ENCODE peak calls at places on chromosomes 13 and 19, in five cellular contexts. Z, H, Q, J and W are unnamed samples.

GRCh38 chr13:39600766-39601165 is 2.2 kb downstream of the LHFPL6 start:
- DNase-seq in Q (no peak), J (no peak), Z (no peak), H (no peak), W (no peak)

GRCh38 chr19:6443986-6444385 is 10.4 kb upstream of the SLC25A41 start:
- DNase-seq in H (no peak), Q (no peak), J (no peak), Z (no peak), W (no peak)

GRCh38 chr13:30870049-30870884 is 35.8 kb upstream of the MEDAG start:
- DNase-seq in J (peak), Q (peak), Z (peak), H (no peak), W (peak)

GRCh38 chr19:41753936-41754529 is 1.3 kb upstream of the CEACAM6 start:
- DNase-seq in Z (peak), Q (peak), J (peak), H (no peak), W (no peak)

GRCh38 chr13:114279146-114279545 is 2.3 kb upstream of the UPF3A start:
- DNase-seq in J (no peak), Q (no peak), H (no peak), Z (no peak), W (no peak)

GRCh38 chr19:34253711-34254551 is 423 bp upstream of the GARRE1 start:
- DNase-seq in Q (peak), H (no peak), Z (peak), J (peak), W (peak)

GRCh38 chr13:111448504-111448903 is 128.1 kb downstream of the TEX29 start:
- DNase-seq in Z (no peak), Q (no peak), H (no peak), J (no peak), W (no peak)

GRCh38 chr13:31160857-31161582 is 684 bp downstream of the HSPH1 start:
- DNase-seq in Q (peak), J (peak), Z (peak), H (peak), W (peak)

GRCh38 chr19:31533114-31533513 is 183.9 kb upstream of the TSHZ3 start:
- DNase-seq in J (no peak), Q (no peak), H (no peak), Z (no peak), W (no peak)

GRCh38 chr19:17394891-17395415 is 957 bp upstream of the CCDC194 start:
- DNase-seq in Z (peak), Q (peak), H (no peak), J (peak), W (peak)

GRCh38 chr19:43318203-43318602 is 35.3 kb upstream of the CD177 start:
- DNase-seq in Z (no peak), Q (no peak), J (no peak), H (no peak), W (no peak)

GRCh38 chr19:36152061-36152885 is at the start of gene COX7A1:
- DNase-seq in Z (peak), J (no peak), Q (peak), H (no peak), W (peak)

GRCh38 chr13:101611491-101612475 is 159.3 kb downstream of the ITGBL1 start:
- DNase-seq in H (peak), Q (peak), J (no peak), Z (no peak), W (no peak)

GRCh38 chr13:42041684-42042035 is 6.8 kb upstream of the DGKH start:
- DNase-seq in Z (peak), H (peak), Q (peak), J (peak), W (peak)

GRCh38 chr13:50414640-50415039 is 399.4 kb downstream of the KCNRG start:
- DNase-seq in J (no peak), Q (no peak), Z (no peak), H (no peak), W (no peak)

GRCh38 chr13:78382946-78383542 is 220.3 kb downstream of the POU4F1 start:
- DNase-seq in J (no peak), Q (no peak), H (no peak), Z (no peak), W (peak)

GRCh38 chr13:43036386-43037220 is 13.2 kb downstream of the DNAJC15 start:
- DNase-seq in Z (no peak), J (no peak), Q (no peak), H (no peak), W (no peak)

GRCh38 chr19:12946092-12946845 is 607 bp downstream of the RAD23A start:
- DNase-seq in J (peak), Z (peak), H (peak), Q (peak), W (peak)

GRCh38 chr13:114194853-114195252 is 15.8 kb downstream of the CFAP97D2 start:
- DNase-seq in Q (no peak), Z (no peak), J (no peak), H (no peak), W (no peak)

GRCh38 chr13:70107498-70108271 is at the start of gene ATXN8OS:
- DNase-seq in H (no peak), Q (no peak), Z (no peak), J (no peak), W (no peak)

GRCh38 chr19:11662278-11662677 is 65.0 kb downstream of the ZNF627 start:
- DNase-seq in Z (no peak), H (no peak), Q (no peak), J (no peak), W (no peak)

GRCh38 chr19:40089462-40089861 is 1.3 kb downstream of the ZNF780A start:
- DNase-seq in Z (no peak), H (no peak), J (no peak), Q (peak), W (no peak)

GRCh38 chr13:106561551-106562170 is 6.3 kb downstream of the ARGLU1 start:
- DNase-seq in Q (no peak), J (no peak), Z (no peak), H (no peak), W (peak)

GRCh38 chr19:1223018-1223855 is 14.6 kb downstream of the CBARP start:
- DNase-seq in Q (peak), J (no peak), Z (no peak), H (no peak), W (no peak)
- TF ChIP-seq CTCF in Q (peak), J (peak), Z (no peak), H (peak), W (no peak)

DNA sequence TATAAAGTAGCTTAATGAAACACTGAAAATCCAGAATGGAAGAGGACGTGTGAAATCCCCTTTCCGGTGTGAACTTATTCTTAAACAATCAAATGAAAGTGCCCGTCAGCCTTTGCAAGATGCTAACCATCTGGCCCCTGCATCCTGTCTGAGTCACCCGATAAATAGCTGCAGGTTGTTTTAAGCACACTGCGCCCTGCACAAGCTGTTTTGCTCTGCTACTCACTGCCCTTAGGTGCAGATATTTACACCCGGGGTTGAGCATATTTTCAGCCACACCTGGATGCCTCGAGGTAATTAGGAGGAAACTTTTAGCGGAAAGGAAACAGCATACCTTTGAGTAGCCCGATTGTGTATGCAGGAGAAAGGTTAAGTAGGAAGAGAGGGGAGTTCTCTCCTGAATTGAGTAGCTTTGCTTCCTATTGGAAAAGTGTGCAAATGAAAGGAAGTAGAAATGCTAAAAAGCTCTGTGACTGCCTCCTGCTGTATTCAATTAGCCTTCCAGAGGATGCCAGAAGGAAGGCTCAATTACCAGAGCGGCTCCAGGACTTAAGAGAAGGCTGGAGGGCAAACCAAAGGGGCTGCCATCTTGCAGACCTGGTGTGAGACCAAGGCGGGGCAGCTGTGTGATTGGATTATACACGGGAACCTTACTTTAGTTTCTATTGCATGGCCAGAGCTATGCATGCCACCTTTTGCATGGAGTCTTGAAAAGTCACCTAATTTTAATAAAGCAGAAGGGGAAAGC is 42.5 kb downstream of the IRS2 start:
- DNase-seq in Z (no peak), J (peak), Q (peak), H (peak), W (no peak)
- TF ChIP-seq CTCF in Z (no peak), J (no peak), Q (peak), H (no peak), W (no peak)

GRCh38 chr19:45200614-45201013 is 22.0 kb downstream of the BLOC1S3 start:
- DNase-seq in J (no peak), Q (peak), H (no peak), Z (no peak), W (no peak)
- TF ChIP-seq CTCF in J (no peak), Q (peak), H (peak), Z (no peak), W (no peak)

DNA sequence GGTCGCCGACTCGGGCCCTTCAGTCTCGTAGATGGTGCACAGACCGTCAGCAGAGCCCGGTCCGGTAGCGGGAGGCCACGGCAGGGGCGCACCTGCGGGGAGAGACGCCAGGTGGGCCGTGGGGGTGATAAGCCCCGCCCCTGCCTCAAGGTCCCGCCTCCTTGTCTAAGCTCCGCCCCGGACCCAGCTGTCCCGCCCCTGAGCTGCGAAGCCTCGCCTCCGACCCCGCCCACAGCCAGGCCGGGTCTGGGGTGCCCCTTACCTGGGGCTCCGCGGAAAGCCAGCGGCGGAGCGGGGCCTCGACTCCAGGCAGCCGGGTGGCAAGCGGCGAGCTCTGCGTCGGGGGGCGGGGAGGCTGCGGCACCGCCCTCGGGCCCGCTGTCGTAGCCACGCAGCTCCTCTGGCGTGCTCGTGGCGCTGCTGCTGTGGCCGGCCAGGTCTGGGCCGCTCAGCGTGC is 4.7 kb downstream of the PRR36 start:
- DNase-seq in Q (no peak), Z (peak), J (peak), H (no peak), W (peak)
- TF ChIP-seq CTCF in Q (no peak), Z (no peak), J (peak), H (no peak), W (no peak)